ENCODE peak calls at places on chromosomes 3 and 15, in seven cellular contexts. R is H9, S is neuronal stem cell, N is IMR-90, H is mesendoderm, U is mesenchymal stem cell, P is trophoblast cell. V is an unnamed sample.

GRCh38 chr3:52036222-52036694 is 20.1 kb downstream of the DUSP7 start:
- DNase-seq in R (no peak), S (no peak), N (no peak), H (no peak), U (no peak), P (no peak), V (no peak)

GRCh38 chr3:4741404-4742307 is 237.6 kb upstream of the BHLHE40 start:
- DNase-seq in R (no peak), S (no peak), N (peak), H (peak), U (peak), P (no peak), V (no peak)

GRCh38 chr3:113649169-113649833 is 47.1 kb downstream of the USF3 start:
- DNase-seq in R (no peak), S (no peak), N (peak), H (no peak), U (no peak), P (no peak), V (no peak)

GRCh38 chr15:37581866-37582532 is 352.4 kb upstream of the TMCO5A start:
- DNase-seq in R (peak), S (no peak), N (no peak), H (no peak), U (no peak), P (no peak), V (no peak)

GRCh38 chr3:101809178-101810022 is 30.4 kb downstream of the NXPE3 start:
- DNase-seq in R (no peak), S (peak), N (peak), H (peak), U (peak), P (peak), V (no peak)

GRCh38 chr3:50008931-50009330 is 69.0 kb downstream of the RBM6 start:
- DNase-seq in R (no peak), S (no peak), N (peak), H (no peak), U (peak), P (peak), V (no peak)

GRCh38 chr15:64943512-64944225 is 32.0 kb downstream of the ANKDD1A start:
- DNase-seq in R (no peak), S (no peak), N (no peak), H (no peak), U (no peak), P (no peak), V (peak)

GRCh38 chr3:124972457-124972856 is 37.9 kb upstream of the MUC13 start:
- DNase-seq in R (no peak), S (no peak), N (no peak), H (no peak), U (no peak), P (no peak), V (no peak)

GRCh38 chr3:103968131-103968530 is 1398.6 kb upstream of the ALCAM start:
- DNase-seq in R (no peak), S (no peak), N (no peak), H (no peak), U (no peak), P (no peak), V (no peak)

GRCh38 chr3:13702226-13702820 is 153.4 kb downstream of the FBLN2 start:
- DNase-seq in R (no peak), S (no peak), N (no peak), H (no peak), U (no peak), P (no peak), V (no peak)

GRCh38 chr3:37197810-37198371 is 23.5 kb upstream of the LRRFIP2 start:
- DNase-seq in R (no peak), S (no peak), N (peak), H (peak), U (peak), P (peak), V (no peak)

GRCh38 chr3:123313889-123314288 is 112.1 kb downstream of the SEC22A start:
- DNase-seq in R (no peak), S (no peak), N (no peak), H (no peak), U (no peak), P (no peak), V (no peak)

GRCh38 chr3:135368316-135368715 is 573.3 kb downstream of the EPHB1 start:
- DNase-seq in R (peak), S (no peak), N (no peak), H (no peak), U (no peak), P (no peak), V (no peak)

GRCh38 chr3:30201715-30202114 is 404.7 kb upstream of the TGFBR2 start:
- DNase-seq in R (no peak), S (no peak), N (peak), H (no peak), U (no peak), P (no peak), V (no peak)

GRCh38 chr3:11539677-11540076 is 104.0 kb downstream of the VGLL4 start:
- DNase-seq in R (no peak), S (no peak), N (no peak), H (peak), U (no peak), P (peak), V (no peak)

GRCh38 chr3:20039765-20040475 is at the start of gene KAT2B:
- DNase-seq in R (peak), S (peak), N (peak), H (peak), U (peak), P (peak), V (no peak)

GRCh38 chr15:33292718-33293307 is 18.0 kb upstream of the RYR3 start:
- DNase-seq in R (peak), S (peak), N (peak), H (peak), U (peak), P (peak), V (peak)

GRCh38 chr15:38680780-38681179 is 116.2 kb upstream of the RASGRP1 start:
- DNase-seq in R (no peak), S (no peak), N (no peak), H (no peak), U (no peak), P (no peak), V (no peak)

GRCh38 chr3:66261318-66261717 is 40.5 kb downstream of the SLC25A26 start:
- DNase-seq in R (no peak), S (no peak), N (peak), H (peak), U (peak), P (no peak), V (no peak)

GRCh38 chr3:72346526-72346926 is 501.7 kb downstream of the SHQ1 start:
- DNase-seq in R (no peak), S (no peak), N (peak), H (peak), U (peak), P (peak), V (no peak)

GRCh38 chr15:64251121-64251520 is 88.3 kb upstream of the PPIB start:
- DNase-seq in R (no peak), S (no peak), N (peak), H (no peak), U (peak), P (no peak), V (no peak)

GRCh38 chr3:56916697-56917336 is 115.1 kb upstream of the ARHGEF3 start:
- DNase-seq in R (no peak), S (no peak), N (no peak), H (no peak), U (no peak), P (no peak), V (no peak)

GRCh38 chr3:78993375-78993774 is 774.4 kb downstream of the ROBO1 start:
- DNase-seq in R (no peak), S (no peak), N (no peak), H (no peak), U (no peak), P (no peak), V (no peak)

GRCh38 chr3:78994174-78995027 is 773.4 kb downstream of the ROBO1 start:
- DNase-seq in R (no peak), S (no peak), N (peak), H (peak), U (peak), P (no peak), V (no peak)

GRCh38 chr3:78992830-78993229 is 775.0 kb downstream of the ROBO1 start:
- DNase-seq in R (no peak), S (no peak), N (no peak), H (no peak), U (no peak), P (no peak), V (no peak)

GRCh38 chr3:78991656-78992055 is 776.1 kb downstream of the ROBO1 start:
- DNase-seq in R (no peak), S (no peak), N (no peak), H (no peak), U (no peak), P (no peak), V (no peak)

DNA sequence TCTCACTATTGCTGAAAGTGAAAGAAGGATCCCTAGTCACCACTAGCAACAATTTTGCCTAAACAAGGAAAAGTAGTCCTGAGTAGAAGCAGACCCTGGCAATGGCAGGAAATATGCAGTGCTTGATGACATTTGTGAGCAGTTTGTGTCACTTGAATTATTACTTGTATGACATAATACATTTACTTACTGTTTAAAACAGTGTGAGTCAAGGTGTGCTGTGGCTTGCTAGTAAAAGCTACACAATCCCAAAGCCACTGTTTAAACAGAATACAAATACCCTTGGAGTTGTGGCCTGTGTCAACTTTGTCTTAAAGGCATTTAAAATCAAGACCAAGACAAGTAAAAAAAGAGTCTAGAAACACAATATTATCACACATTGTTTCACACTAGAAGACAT is 775.4 kb downstream of the ROBO1 start:
- DNase-seq in R (no peak), S (no peak), N (no peak), H (no peak), U (no peak), P (no peak), V (no peak)
- H3K23ac ChIP-seq in R (no peak), S (no peak), N (no peak), H (no peak), U (no peak), P (no peak), V (no peak)

GRCh38 chr3:70038671-70039070 is 39.1 kb downstream of the SAMMSON start:
- DNase-seq in R (no peak), S (no peak), N (no peak), H (no peak), U (no peak), P (no peak), V (no peak)
- H3K23ac ChIP-seq in R (no peak), S (no peak), N (no peak), H (no peak), U (no peak), P (no peak), V (no peak)

GRCh38 chr3:128362026-128362965 is 104.4 kb downstream of the DNAJB8 start:
- DNase-seq in R (no peak), S (no peak), N (no peak), H (no peak), U (no peak), P (no peak), V (no peak)

GRCh38 chr3:128364808-128365360 is 101.8 kb downstream of the DNAJB8 start:
- DNase-seq in R (no peak), S (no peak), N (no peak), H (no peak), U (no peak), P (no peak), V (no peak)

GRCh38 chr3:128366136-128366535 is 100.6 kb downstream of the DNAJB8 start:
- DNase-seq in R (no peak), S (no peak), N (no peak), H (no peak), U (no peak), P (no peak), V (no peak)

GRCh38 chr3:128366652-128367051 is 100.0 kb downstream of the DNAJB8 start:
- DNase-seq in R (no peak), S (no peak), N (no peak), H (no peak), U (no peak), P (no peak), V (no peak)

GRCh38 chr3:128364291-128364690 is 102.4 kb downstream of the DNAJB8 start:
- DNase-seq in R (no peak), S (no peak), N (no peak), H (no peak), U (no peak), P (no peak), V (no peak)
- H3K23ac ChIP-seq in R (no peak), S (peak), N (no peak), H (no peak), U (no peak), P (no peak), V (no peak)

GRCh38 chr15:89674526-89674925 is 4.6 kb downstream of the PLIN1 start:
- DNase-seq in R (no peak), S (no peak), N (no peak), H (no peak), U (no peak), P (no peak), V (no peak)
- H3K23ac ChIP-seq in R (no peak), S (no peak), N (no peak), H (no peak), U (no peak), P (no peak), V (no peak)

GRCh38 chr3:16864610-16865313 is 20.0 kb upstream of the PLCL2 start:
- DNase-seq in R (no peak), S (no peak), N (peak), H (no peak), U (no peak), P (no peak), V (no peak)

GRCh38 chr3:16868513-16868912 is 16.2 kb upstream of the PLCL2 start:
- DNase-seq in R (no peak), S (no peak), N (no peak), H (no peak), U (no peak), P (no peak), V (no peak)

GRCh38 chr3:16865335-16865734 is 19.4 kb upstream of the PLCL2 start:
- DNase-seq in R (no peak), S (no peak), N (no peak), H (no peak), U (no peak), P (no peak), V (no peak)

GRCh38 chr3:16869606-16870005 is 15.1 kb upstream of the PLCL2 start:
- DNase-seq in R (no peak), S (no peak), N (no peak), H (no peak), U (no peak), P (no peak), V (no peak)

DNA sequence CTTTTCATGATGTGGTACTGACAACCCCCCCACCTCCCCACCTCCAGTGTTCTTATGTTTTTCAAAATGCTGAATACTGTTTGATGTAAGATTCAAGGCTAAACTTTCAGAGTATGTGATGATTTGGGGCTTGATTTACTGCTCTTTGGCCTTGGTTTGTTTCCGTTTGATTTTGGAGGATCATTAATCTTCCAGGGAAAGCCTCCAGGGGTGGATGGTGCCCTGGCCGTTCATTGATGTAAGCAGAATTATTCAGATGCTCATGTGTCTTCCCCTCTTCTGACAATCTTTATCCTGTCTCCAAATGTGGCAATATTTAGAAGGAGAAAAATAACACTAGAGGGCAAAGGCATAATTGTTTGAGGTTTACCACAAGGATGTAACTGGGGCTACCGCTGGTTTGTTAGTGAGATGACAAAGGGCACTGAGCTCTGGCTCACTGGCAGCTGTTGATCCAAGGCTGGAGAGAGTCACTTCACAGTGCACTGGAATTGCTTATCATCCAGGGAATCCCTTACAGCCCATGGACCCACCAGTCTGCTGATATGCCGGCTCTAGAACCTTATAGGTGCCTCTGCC is 18.2 kb upstream of the PLCL2 start:
- DNase-seq in R (no peak), S (no peak), N (no peak), H (no peak), U (peak), P (no peak), V (no peak)
- H3K23ac ChIP-seq in R (no peak), S (no peak), N (no peak), H (no peak), U (no peak), P (no peak), V (no peak)

DNA sequence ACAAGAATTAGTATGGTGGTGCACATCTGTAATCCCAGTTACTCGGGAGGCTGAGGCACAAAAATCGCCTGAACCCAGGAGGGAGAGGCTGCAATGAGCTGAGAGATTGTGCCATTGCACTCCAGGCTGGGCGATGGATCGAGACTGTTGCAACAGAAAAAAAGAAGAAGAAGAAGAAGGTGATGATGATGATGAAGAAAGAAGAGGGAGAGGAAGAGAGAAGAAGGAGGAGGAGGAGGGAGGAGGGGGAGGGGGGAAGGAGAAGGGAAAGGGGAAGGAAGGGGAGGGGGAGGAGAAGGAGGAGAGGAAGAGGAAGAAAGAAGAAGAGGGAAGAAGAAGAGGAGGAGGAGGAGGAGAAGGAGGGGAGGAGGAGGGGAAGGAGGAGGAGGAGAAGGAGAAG is 33.2 kb upstream of the ZNF710 start:
- DNase-seq in R (no peak), S (no peak), N (no peak), H (no peak), U (no peak), P (no peak), V (no peak)
- H3K23ac ChIP-seq in R (no peak), S (no peak), N (no peak), H (no peak), U (no peak), P (no peak), V (no peak)

GRCh38 chr15:92071030-92071644 is 217.6 kb downstream of the SLCO3A1 start:
- DNase-seq in R (no peak), S (no peak), N (no peak), H (no peak), U (no peak), P (peak), V (no peak)
- H3K23ac ChIP-seq in R (no peak), S (peak), N (no peak), H (no peak), U (no peak), P (no peak), V (no peak)

GRCh38 chr15:26357653-26358052 is 415.2 kb downstream of the GABRB3 start:
- DNase-seq in R (no peak), S (no peak), N (no peak), H (no peak), U (no peak), P (no peak), V (no peak)

GRCh38 chr15:26352909-26353308 is 420.0 kb downstream of the GABRB3 start:
- DNase-seq in R (no peak), S (no peak), N (no peak), H (peak), U (no peak), P (no peak), V (no peak)

GRCh38 chr15:26355671-26356070 is 417.2 kb downstream of the GABRB3 start:
- DNase-seq in R (no peak), S (no peak), N (no peak), H (peak), U (no peak), P (no peak), V (no peak)

DNA sequence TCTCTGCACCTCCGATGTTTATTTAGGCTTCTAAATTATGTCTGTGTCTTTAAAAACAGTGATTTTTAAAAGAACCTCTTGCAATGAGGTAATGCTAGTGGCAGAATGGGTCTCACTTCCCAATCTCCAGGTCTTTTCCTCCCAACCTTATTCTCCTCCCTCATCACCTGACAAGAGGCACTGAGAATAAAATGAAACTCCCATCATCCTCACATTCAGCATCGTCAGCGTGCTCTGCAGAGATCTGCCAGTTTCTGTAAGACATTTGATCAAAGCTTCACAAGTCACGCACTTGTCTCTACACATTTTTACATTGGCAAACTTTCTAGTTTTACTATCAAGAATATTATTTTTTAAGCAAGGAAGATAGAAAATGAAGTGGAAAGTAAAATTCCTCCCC is 420.5 kb downstream of the GABRB3 start:
- DNase-seq in R (no peak), S (no peak), N (no peak), H (no peak), U (no peak), P (no peak), V (no peak)
- H3K23ac ChIP-seq in R (no peak), S (no peak), N (no peak), H (no peak), U (no peak), P (no peak), V (no peak)

DNA sequence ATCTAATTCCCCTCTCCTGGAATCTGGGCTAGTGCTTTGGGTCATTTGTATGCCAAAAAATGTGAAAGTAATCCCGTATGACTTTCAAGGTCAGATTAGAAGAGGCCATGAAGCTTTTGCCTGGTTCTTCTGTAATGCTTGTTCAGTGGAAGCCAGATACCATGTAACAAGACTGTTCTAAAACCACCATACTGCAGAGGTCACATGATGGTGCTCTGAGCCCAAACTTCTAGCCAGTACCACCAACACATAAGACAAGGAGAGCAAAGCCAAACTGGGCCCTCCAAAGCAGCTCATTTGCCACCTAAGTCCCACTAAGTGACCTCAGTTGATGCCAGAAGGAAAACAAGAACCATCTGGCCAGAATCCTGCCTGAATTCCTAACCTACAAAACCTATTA is 64.3 kb upstream of the MELTF start:
- DNase-seq in R (no peak), S (no peak), N (no peak), H (no peak), U (no peak), P (no peak), V (no peak)
- H3K23ac ChIP-seq in R (no peak), S (no peak), N (no peak), H (no peak), U (no peak), P (no peak), V (no peak)